ENCODE peak calls at places on chromosome 2, in six cellular contexts. K, P, C, W, D and R are unnamed samples.

GRCh38 chr2:69581774-69582581 is 61.6 kb downstream of the AAK1 start:
- DNase-seq in K (no peak), P (no peak), C (peak), W (no peak), D (no peak), R (peak)

GRCh38 chr2:158773121-158773520 is 22.0 kb upstream of the DAPL1 start:
- DNase-seq in K (peak), P (no peak), C (no peak), W (no peak), D (no peak), R (peak)

GRCh38 chr2:439077-439476 is 151.2 kb upstream of the ALKAL2 start:
- DNase-seq in K (no peak), P (no peak), C (no peak), W (no peak), D (no peak), R (no peak)

GRCh38 chr2:892892-893291 is 57.8 kb upstream of the SNTG2 start:
- DNase-seq in K (peak), P (no peak), C (no peak), W (no peak), D (no peak), R (no peak)

GRCh38 chr2:240467659-240468299 is 32.3 kb downstream of the GPC1 start:
- DNase-seq in K (no peak), P (peak), C (peak), W (no peak), D (no peak), R (peak)

GRCh38 chr2:159124441-159124911 is 156.0 kb downstream of the TANC1 start:
- DNase-seq in K (no peak), P (no peak), C (peak), W (no peak), D (no peak), R (peak)

GRCh38 chr2:9800975-9801723 is 42.1 kb upstream of the TAF1B start:
- DNase-seq in K (no peak), P (no peak), C (peak), W (no peak), D (no peak), R (peak)

GRCh38 chr2:150319632-150320555 is 167.6 kb downstream of the RND3 start:
- DNase-seq in K (no peak), P (no peak), C (no peak), W (no peak), D (no peak), R (no peak)

GRCh38 chr2:185984670-185985069 is 246.1 kb downstream of the FSIP2 start:
- DNase-seq in K (no peak), P (no peak), C (no peak), W (no peak), D (no peak), R (no peak)

GRCh38 chr2:167140767-167141166 is 252.5 kb downstream of the XIRP2 start:
- DNase-seq in K (peak), P (no peak), C (peak), W (no peak), D (no peak), R (no peak)

GRCh38 chr2:212863185-212863588 is 288.2 kb downstream of the IKZF2 start:
- DNase-seq in K (no peak), P (peak), C (peak), W (peak), D (no peak), R (no peak)

GRCh38 chr2:10056439-10056838 is 13.1 kb downstream of the KLF11 start:
- DNase-seq in K (no peak), P (no peak), C (no peak), W (no peak), D (no peak), R (no peak)

GRCh38 chr2:104851236-104852160 is 2.4 kb upstream of the POU3F3 start:
- DNase-seq in K (no peak), P (no peak), C (no peak), W (peak), D (no peak), R (no peak)

GRCh38 chr2:59167514-59167913 is 926.4 kb upstream of the FANCL start:
- DNase-seq in K (no peak), P (no peak), C (no peak), W (peak), D (no peak), R (no peak)

GRCh38 chr2:226063704-226064390 is 664.3 kb downstream of the NYAP2 start:
- DNase-seq in K (no peak), P (no peak), C (no peak), W (no peak), D (no peak), R (no peak)

GRCh38 chr2:97796465-97797126 is 83.2 kb downstream of the ZAP70 start:
- DNase-seq in K (no peak), P (no peak), C (no peak), W (no peak), D (no peak), R (no peak)

GRCh38 chr2:17608251-17608650 is 67.8 kb downstream of the VSNL1 start:
- DNase-seq in K (no peak), P (no peak), C (no peak), W (no peak), D (no peak), R (no peak)

GRCh38 chr2:175167076-175167791 is 769 bp downstream of the ATF2 start:
- DNase-seq in K (peak), P (no peak), C (peak), W (no peak), D (peak), R (peak)

GRCh38 chr2:235520787-235521186 is 26.9 kb downstream of the AGAP1 start:
- DNase-seq in K (no peak), P (no peak), C (no peak), W (no peak), D (no peak), R (no peak)

GRCh38 chr2:109005686-109006204 is 16.7 kb upstream of the EDAR start:
- DNase-seq in K (no peak), P (no peak), C (no peak), W (no peak), D (no peak), R (no peak)

GRCh38 chr2:201127570-201127969 is 11.6 kb downstream of the CFLAR start:
- DNase-seq in K (no peak), P (peak), C (no peak), W (no peak), D (no peak), R (peak)

GRCh38 chr2:97718051-97718882 is 4.9 kb downstream of the ZAP70 start:
- DNase-seq in K (no peak), P (peak), C (no peak), W (no peak), D (no peak), R (no peak)

GRCh38 chr2:142935563-142936089 is 58.2 kb downstream of the KYNU start:
- DNase-seq in K (no peak), P (no peak), C (no peak), W (no peak), D (no peak), R (no peak)

GRCh38 chr2:133026536-133027177 is 356.7 kb upstream of the LYPD1 start:
- DNase-seq in K (no peak), P (no peak), C (no peak), W (no peak), D (no peak), R (no peak)

GRCh38 chr2:20012282-20013060 is at the start of gene MATN3:
- DNase-seq in K (peak), P (no peak), C (peak), W (no peak), D (no peak), R (peak)

GRCh38 chr2:64601027-64601767 is 52.5 kb downstream of the SERTAD2 start:
- DNase-seq in K (no peak), P (no peak), C (no peak), W (no peak), D (no peak), R (no peak)

GRCh38 chr2:19898592-19899329 is 3.0 kb downstream of the TTC32 start:
- DNase-seq in K (no peak), P (no peak), C (no peak), W (no peak), D (no peak), R (no peak)

GRCh38 chr2:96374211-96374951 is 38.8 kb downstream of the NCAPH start:
- DNase-seq in K (peak), P (no peak), C (peak), W (peak), D (no peak), R (peak)